ENCODE peak calls at places on chromosome 15, in six cellular contexts. F is OCI-LY7, J is IMR-90, T is small intestine, G is SJCRH30, R is astrocyte. A is an unnamed sample. For H3K4me1 and H3K36me3, the result is how much of the 10 kb centered on the place peaks cover.

GRCh38 chr15:37733628-37734027 is 200.8 kb upstream of the TMCO5A start:
- DNase-seq in F (no peak), J (no peak), T (no peak), G (no peak), R (no peak), A (no peak)

GRCh38 chr15:66008920-66009572 is 139.8 kb downstream of the RAB11A start:
- DNase-seq in F (no peak), J (no peak), T (peak), G (no peak), R (no peak), A (no peak)

GRCh38 chr15:63503739-63504246 is 600 bp upstream of the USP3 start:
- DNase-seq in F (peak), J (peak), T (peak), G (peak), R (peak), A (peak)

GRCh38 chr15:64942356-64942755 is 30.7 kb downstream of the ANKDD1A start:
- DNase-seq in F (no peak), J (no peak), T (no peak), G (no peak), R (no peak), A (no peak)

GRCh38 chr15:51718745-51719144 is 18.7 kb downstream of the LYSMD2 start:
- DNase-seq in F (no peak), J (no peak), T (peak), G (no peak), R (no peak), A (no peak)

GRCh38 chr15:79172032-79172481 is 81.5 kb upstream of the RASGRF1 start:
- DNase-seq in F (no peak), J (no peak), T (no peak), G (no peak), R (no peak), A (no peak)

GRCh38 chr15:58285921-58286278 is 145.9 kb upstream of the LIPC start:
- DNase-seq in F (no peak), J (peak), T (no peak), G (peak), R (no peak), A (no peak)

GRCh38 chr15:29128671-29129070 is 141.0 kb downstream of the NSMCE3 start:
- DNase-seq in F (no peak), J (no peak), T (no peak), G (no peak), R (no peak), A (no peak)

GRCh38 chr15:70508561-70509281 is 254.6 kb downstream of the UACA start:
- DNase-seq in F (no peak), J (peak), T (no peak), G (peak), R (peak), A (no peak)

GRCh38 chr15:58378241-58379085 is 53.3 kb upstream of the LIPC start:
- DNase-seq in F (no peak), J (peak), T (no peak), G (no peak), R (peak), A (no peak)

DNA sequence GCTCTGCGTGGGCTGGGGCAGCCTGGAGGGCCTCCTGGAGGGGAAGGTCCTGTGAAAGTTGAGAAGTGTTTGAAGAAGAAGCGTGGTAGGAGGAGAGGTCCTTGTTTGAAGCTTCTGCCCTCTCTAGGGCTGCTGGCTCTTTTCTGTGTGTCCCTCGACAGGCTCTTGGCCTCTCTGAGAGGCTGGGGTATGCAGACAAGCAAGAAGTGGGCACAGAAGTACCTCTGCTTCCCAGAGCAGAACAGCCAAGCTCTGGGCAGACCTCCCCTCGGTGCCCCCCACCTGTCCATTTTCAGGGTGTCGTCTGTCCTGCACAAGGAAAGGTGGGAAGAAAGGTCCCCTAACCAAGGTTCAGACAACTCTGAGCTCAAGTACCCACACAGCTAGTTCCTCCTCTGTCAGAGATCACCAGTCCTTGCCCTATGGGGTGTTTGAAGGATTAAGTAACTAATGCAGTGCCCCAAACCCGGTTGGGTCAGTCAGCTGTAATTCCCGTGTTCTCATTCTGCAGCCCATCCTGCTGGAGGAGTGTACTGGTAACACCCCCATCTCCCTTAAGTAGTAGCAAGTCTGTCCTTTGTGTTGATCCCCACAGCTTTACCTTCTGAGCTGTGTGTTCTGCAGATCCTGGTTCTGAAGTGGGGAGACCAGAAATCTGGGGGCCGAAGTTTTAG is 6.3 kb downstream of the CSK start:
- DNase-seq in F (peak), J (no peak), T (no peak), G (no peak), R (no peak), A (no peak)
- H3K4me1 ChIP-seq in F (half or more), J (under half), T (under half), G (under half), R (half or more), A (half or more)

DNA sequence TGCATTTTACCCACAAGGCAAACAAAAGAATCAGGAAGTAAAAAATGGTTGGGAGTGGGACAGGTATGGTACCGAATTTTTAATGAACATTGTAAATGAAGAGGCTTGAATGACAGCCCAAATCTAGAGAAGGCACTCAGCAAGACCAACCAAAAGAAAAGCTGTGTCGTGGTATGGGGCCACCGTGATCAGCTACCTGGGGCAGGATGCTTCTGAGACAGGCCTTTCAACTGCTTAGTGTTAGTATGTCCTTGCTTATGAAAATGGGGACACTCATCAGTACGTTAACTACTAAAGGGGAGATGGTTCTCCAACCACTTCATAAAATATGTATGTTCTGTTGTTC is 228.7 kb upstream of the ST8SIA2 start:
- DNase-seq in F (no peak), J (no peak), T (no peak), G (no peak), R (no peak), A (no peak)
- H3K27ac ChIP-seq in F (no peak), J (no peak), T (no peak), G (no peak), R (no peak), A (no peak)

GRCh38 chr15:40095381-40096093 is 13.1 kb downstream of the BMF start:
- DNase-seq in F (no peak), J (no peak), T (no peak), G (no peak), R (no peak), A (no peak)
- H3K36me3 ChIP-seq in F (under half), J (under half), T (under half), G (under half), R (under half), A (under half)

GRCh38 chr15:40941528-40942336 is 11.5 kb upstream of the CHAC1 start:
- DNase-seq in F (peak), J (peak), T (peak), G (peak), R (peak), A (peak)
- H3K4me1 ChIP-seq in F (under half), J (under half), T (under half), G (under half), R (under half), A (under half)

GRCh38 chr15:67361100-67361499 is 106.5 kb downstream of the IQCH start:
- DNase-seq in F (no peak), J (no peak), T (no peak), G (no peak), R (no peak), A (no peak)

GRCh38 chr15:67358812-67359211 is 104.2 kb downstream of the IQCH start:
- DNase-seq in F (no peak), J (no peak), T (no peak), G (peak), R (no peak), A (no peak)

GRCh38 chr15:67359431-67360082 is 105.0 kb downstream of the IQCH start:
- DNase-seq in F (no peak), J (no peak), T (no peak), G (peak), R (no peak), A (no peak)
- H3K27ac ChIP-seq in F (no peak), J (no peak), T (no peak), G (no peak), R (no peak), A (no peak)

DNA sequence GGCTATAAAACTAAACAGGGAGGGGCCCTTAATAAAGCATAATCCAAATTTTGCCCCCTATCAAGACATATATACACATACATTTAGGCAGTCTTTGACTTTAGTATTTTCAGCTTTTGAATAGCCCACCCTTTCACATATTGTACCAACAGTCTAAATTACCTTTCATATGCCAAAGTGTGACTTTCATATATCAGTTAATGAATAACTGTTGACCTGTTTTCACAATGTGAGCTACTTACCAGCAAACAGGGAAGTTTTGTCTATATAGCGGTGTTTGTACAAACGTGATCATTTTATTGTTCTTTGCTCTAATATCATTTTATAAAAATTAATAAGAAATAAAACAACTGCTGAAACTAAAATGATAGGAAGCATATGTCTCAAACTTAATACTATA is 28.0 kb downstream of the CEP152 start:
- DNase-seq in F (no peak), J (no peak), T (no peak), G (no peak), R (no peak), A (no peak)
- H3K36me3 ChIP-seq in F (half or more), J (under half), T (under half), G (half or more), R (under half), A (under half)

GRCh38 chr15:85545185-85545584 is 164.8 kb downstream of the AKAP13 start:
- DNase-seq in F (no peak), J (peak), T (no peak), G (no peak), R (no peak), A (no peak)

GRCh38 chr15:85541744-85542143 is 161.3 kb downstream of the AKAP13 start:
- DNase-seq in F (no peak), J (peak), T (no peak), G (no peak), R (no peak), A (no peak)

GRCh38 chr15:85542488-85542887 is 162.1 kb downstream of the AKAP13 start:
- DNase-seq in F (no peak), J (no peak), T (no peak), G (no peak), R (no peak), A (no peak)

GRCh38 chr15:85543741-85544155 is 163.3 kb downstream of the AKAP13 start:
- DNase-seq in F (no peak), J (no peak), T (peak), G (no peak), R (no peak), A (peak)

DNA sequence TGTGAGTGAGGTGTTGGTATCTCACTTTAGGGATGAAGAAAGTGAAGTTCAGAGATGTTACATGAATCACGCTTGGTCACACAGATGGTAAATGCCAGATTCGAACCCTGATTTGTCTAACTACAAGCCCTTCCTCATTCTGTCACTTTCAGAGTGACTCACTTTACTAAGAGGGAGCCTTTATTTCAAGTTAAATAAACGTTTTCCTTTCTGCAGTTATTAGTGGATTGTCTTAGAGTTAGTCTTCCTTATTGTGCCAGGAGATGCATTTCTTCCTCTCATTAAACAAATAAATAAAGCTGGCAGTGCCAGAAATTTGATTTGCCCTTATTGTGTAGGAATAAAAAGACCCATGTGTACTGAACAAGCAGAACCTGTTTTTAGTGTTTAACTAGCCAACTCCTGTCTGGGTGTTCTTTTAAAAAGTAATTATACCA is 162.5 kb downstream of the AKAP13 start:
- DNase-seq in F (no peak), J (peak), T (peak), G (no peak), R (no peak), A (no peak)
- H3K4me1 ChIP-seq in F (under half), J (under half), T (under half), G (under half), R (under half), A (under half)

DNA sequence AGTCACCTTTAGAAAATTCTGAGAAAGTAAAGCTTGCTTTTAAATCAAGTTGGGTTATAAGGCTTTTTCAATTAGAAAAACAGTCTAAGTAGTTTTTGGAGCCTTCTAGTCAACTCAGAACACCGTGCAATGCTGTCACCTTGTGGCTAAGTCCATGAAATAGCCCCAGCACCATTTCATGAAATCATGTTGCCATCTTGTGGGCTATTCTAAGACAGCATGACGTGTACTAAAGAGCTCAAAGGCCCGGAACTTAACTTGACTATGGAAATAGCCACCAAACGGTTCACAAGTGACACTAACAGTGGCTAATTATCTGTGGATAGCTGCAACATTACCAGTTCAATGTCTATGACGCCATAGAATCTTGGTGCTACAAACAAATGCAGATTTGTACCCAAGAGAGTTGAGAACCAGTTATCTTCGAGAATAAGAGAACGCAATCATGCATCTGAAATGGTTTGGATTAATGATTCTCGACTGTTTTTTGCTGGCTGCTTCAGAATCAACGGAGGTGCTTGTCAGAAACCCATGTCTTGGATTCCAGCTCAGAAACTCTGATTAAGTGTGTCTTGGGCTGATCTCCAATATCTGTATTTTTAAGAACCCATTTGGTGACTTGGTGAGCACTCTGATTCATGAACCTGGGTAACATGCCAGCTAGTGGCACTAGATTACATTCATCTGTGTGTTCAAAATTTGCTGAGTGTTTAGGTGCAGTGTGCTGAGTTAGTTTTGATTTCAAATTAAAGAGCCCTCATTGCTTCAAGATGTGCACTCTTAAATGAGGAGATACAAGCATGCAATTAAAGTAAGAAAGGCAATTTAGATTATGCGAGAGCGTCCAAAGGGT is 111.2 kb upstream of the MCTP2 start:
- DNase-seq in F (peak), J (peak), T (peak), G (peak), R (peak), A (peak)
- H3K27ac ChIP-seq in F (no peak), J (no peak), T (no peak), G (peak), R (no peak), A (no peak)

GRCh38 chr15:42172475-42172874 is 16.0 kb upstream of the PLA2G4F start:
- DNase-seq in F (no peak), J (no peak), T (no peak), G (no peak), R (no peak), A (no peak)
- H3K36me3 ChIP-seq in F (half or more), J (under half), T (under half), G (under half), R (half or more), A (half or more)